ENCODE peak calls at places on chromosome 11, in six cellular contexts. U is AG10803, I is upper lobe of left lung, O is thoracic aorta, Y is IMR-90, J is fibroblast of lung. T is an unnamed sample.

GRCh38 chr11:119774180-119774763 is 45.3 kb upstream of the NECTIN1 start:
- DNase-seq in U (no peak), I (no peak), O (no peak), Y (peak; percentile 13), J (peak; percentile 25), T (peak; percentile 33)

GRCh38 chr11:47394322-47395224 is 13.8 kb upstream of the SLC39A13 start:
- DNase-seq in U (no peak), I (peak; percentile 89), O (no peak), Y (peak; percentile 20), J (no peak), T (peak; percentile 81)

GRCh38 chr11:27429740-27430451 is 42.7 kb downstream of the LGR4 start:
- DNase-seq in U (no peak), I (no peak), O (no peak), Y (peak; percentile 7), J (no peak), T (no peak)

GRCh38 chr11:2573240-2574042 is 126.4 kb downstream of the KCNQ1OT1 start:
- DNase-seq in U (no peak), I (peak; percentile 69), O (no peak), Y (no peak), J (no peak), T (no peak)

GRCh38 chr11:20367313-20367948 is 3.9 kb downstream of the HTATIP2 start:
- DNase-seq in U (peak; percentile 78), I (no peak), O (no peak), Y (peak; percentile 94), J (peak; percentile 92), T (peak; percentile 91)

GRCh38 chr11:44613081-44613628 is 47.7 kb downstream of the CD82 start:
- DNase-seq in U (no peak), I (no peak), O (no peak), Y (no peak), J (no peak), T (no peak)

GRCh38 chr11:92663539-92663938 is 305.9 kb upstream of the MTNR1B start:
- DNase-seq in U (peak; percentile 41), I (no peak), O (no peak), Y (no peak), J (no peak), T (no peak)

GRCh38 chr11:28673687-28674431 is 565.7 kb downstream of the METTL15 start:
- DNase-seq in U (peak; percentile 96), I (no peak), O (no peak), Y (peak; percentile 13), J (no peak), T (peak; percentile 45)

GRCh38 chr11:2527621-2528291 is 82.9 kb downstream of the KCNQ1 start:
- DNase-seq in U (no peak), I (peak; percentile 68), O (no peak), Y (no peak), J (no peak), T (no peak)

GRCh38 chr11:15580056-15580774 is 465.5 kb downstream of the INSC start:
- DNase-seq in U (no peak), I (no peak), O (no peak), Y (no peak), J (no peak), T (no peak)

GRCh38 chr11:118674094-118674460 is 5.4 kb downstream of the TREH start:
- DNase-seq in U (no peak), I (no peak), O (no peak), Y (no peak), J (no peak), T (no peak)

GRCh38 chr11:118682372-118682771 is 2.9 kb upstream of the TREH start:
- DNase-seq in U (no peak), I (no peak), O (no peak), Y (no peak), J (no peak), T (no peak)

GRCh38 chr11:118677977-118678376 is 1.5 kb downstream of the TREH start:
- DNase-seq in U (no peak), I (no peak), O (no peak), Y (no peak), J (no peak), T (no peak)

GRCh38 chr11:118684187-118684586 is 4.7 kb upstream of the TREH start:
- DNase-seq in U (no peak), I (no peak), O (no peak), Y (no peak), J (no peak), T (no peak)

GRCh38 chr11:118679483-118679882 is at the start of gene TREH:
- DNase-seq in U (no peak), I (no peak), O (no peak), Y (no peak), J (no peak), T (no peak)
- H3K4me3 ChIP-seq in U (no peak within 1 kb of the TSS), I (no peak within 1 kb of the TSS), O (no peak within 1 kb of the TSS), Y (no peak within 1 kb of the TSS), J (no peak within 1 kb of the TSS), T (no peak within 1 kb of the TSS)

GRCh38 chr11:69050592-69051380 is 2.1 kb downstream of the TPCN2 start:
- DNase-seq in U (no peak), I (peak; percentile 67), O (no peak), Y (no peak), J (no peak), T (no peak)

GRCh38 chr11:69053546-69054396 is 5.0 kb downstream of the TPCN2 start:
- DNase-seq in U (no peak), I (peak; percentile 81), O (no peak), Y (no peak), J (no peak), T (no peak)

GRCh38 chr11:69053169-69053477 is 4.4 kb downstream of the TPCN2 start:
- DNase-seq in U (no peak), I (no peak), O (no peak), Y (no peak), J (no peak), T (no peak)

GRCh38 chr11:69051381-69052342 is 2.9 kb downstream of the TPCN2 start:
- DNase-seq in U (no peak), I (peak; percentile 25), O (no peak), Y (no peak), J (no peak), T (no peak)

GRCh38 chr11:69052343-69053168 is 3.8 kb downstream of the TPCN2 start:
- DNase-seq in U (no peak), I (peak; percentile 69), O (no peak), Y (no peak), J (no peak), T (no peak)
- H3K4me3 ChIP-seq in U (no peak overlapping the region), I (no peak overlapping the region), O (no peak overlapping the region), Y (no peak overlapping the region), J (no peak overlapping the region), T (no peak overlapping the region)

GRCh38 chr11:57460756-57461749 is 725 bp downstream of the RTN4RL2 start:
- DNase-seq in U (no peak), I (peak; percentile 89), O (no peak), Y (no peak), J (no peak), T (no peak)
- H3K4me3 ChIP-seq in U (peak overlapping the region; percentile 9), I (peak overlapping the region; percentile 22), O (peak overlapping the region; percentile 73), Y (peak overlapping the region; percentile 69), J (peak overlapping the region; percentile 55), T (peak overlapping the region; percentile 45)

DNA sequence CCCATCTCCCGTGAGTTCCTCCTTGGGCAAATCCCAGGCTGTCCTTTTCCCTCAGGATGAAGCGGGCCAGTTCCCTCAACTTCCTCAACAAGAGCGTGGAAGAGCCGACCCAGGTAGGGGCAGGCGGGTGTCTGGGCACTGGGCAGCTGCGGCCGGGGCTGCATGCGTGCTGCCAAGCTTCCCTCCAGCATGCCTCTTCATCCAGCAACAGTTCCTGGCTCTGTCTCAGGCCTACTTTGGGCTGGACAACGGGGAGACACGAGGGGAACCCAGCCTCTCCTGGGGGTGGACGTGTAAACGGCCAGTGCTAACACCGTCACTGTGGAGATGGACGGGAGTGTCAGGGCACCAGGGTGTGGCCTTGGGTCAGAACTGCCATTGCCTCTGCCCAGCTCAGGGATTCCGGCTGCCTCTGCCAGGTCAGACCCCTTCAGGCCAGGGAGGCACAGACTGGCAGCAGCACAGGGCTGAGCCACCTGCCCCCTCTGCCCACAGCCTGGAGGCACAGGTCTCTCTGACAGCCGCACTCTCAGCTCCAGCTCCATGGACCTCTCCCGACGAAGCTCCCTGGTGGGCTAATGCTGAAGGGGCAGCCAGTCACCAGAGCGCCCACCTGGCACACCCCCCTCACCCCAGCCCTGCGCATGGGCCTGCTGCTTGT is 1.9 kb upstream of the RAB1B start:
- DNase-seq in U (no peak), I (peak; percentile 67), O (no peak), Y (no peak), J (no peak), T (no peak)
- H3K4me3 ChIP-seq in U (peak overlapping the region; percentile 72), I (no peak overlapping the region), O (peak overlapping the region; percentile 94), Y (no peak overlapping the region), J (peak overlapping the region; percentile 100), T (no peak overlapping the region)

DNA sequence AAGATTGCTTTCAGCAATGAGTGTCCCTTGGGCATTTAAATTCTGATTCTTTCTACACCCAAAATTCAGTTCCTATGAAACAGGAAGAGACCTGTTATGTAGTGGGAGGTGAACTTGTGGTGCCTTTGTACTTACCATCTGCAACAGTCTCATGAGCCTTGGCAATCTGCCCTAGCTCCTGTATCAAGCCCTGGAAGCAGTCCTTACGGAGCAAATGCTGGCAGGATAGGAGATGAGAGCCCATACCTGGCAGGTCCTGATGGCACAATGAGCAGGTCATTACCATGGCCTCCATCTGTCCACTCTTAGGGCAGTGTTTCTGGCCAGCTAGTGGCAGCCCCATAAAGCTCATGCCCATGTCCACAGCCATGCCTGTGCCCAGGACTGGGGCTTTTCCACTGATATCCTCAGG is 10.8 kb downstream of the TRIM66 start:
- DNase-seq in U (no peak), I (no peak), O (peak; percentile 28), Y (peak; percentile 87), J (peak; percentile 80), T (no peak)
- H3K4me3 ChIP-seq in U (no peak overlapping the region), I (no peak overlapping the region), O (no peak overlapping the region), Y (no peak overlapping the region), J (no peak overlapping the region), T (no peak overlapping the region)

DNA sequence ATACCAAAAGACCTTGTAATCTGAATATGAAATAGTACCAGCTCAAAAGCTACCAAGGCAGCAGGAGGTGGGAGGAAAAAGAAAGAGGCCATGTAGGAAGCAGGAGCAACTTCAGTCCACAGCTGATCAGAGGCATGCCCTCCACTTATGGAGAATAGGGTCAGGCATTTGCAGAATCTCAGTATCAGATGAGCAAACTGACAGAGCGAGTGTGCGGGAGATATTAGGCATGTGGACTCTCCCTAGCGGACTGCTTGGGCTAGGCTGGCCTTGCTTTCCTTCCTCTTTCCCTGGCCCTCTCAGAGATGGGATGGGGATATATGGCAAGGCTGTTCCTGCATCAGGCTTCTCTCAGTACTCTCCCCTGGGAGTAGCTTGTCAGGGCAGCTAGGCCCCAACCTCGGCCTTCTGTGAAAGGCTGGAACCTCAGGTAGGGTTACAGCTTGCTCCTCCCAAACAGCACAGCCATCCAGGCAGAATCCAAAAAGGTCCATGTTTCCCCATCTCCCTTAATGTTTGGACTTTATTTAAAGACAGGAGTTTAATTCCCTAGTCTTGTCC is 37.0 kb downstream of the ETS1 start:
- DNase-seq in U (no peak), I (no peak), O (no peak), Y (no peak), J (no peak), T (no peak)
- H3K4me3 ChIP-seq in U (no peak overlapping the region), I (no peak overlapping the region), O (no peak overlapping the region), Y (no peak overlapping the region), J (no peak overlapping the region), T (no peak overlapping the region)